ENCODE peak calls at places on chromosomes 11 and 22, in four cellular contexts. Z, M, S and G are unnamed samples.

GRCh38 chr22:41582694-41583093 is 6.9 kb downstream of the PMM1 start:
- DNase-seq in Z (no peak), M (no peak), S (no peak), G (no peak)

GRCh38 chr11:26860411-26860810 is 133.5 kb upstream of the FIBIN start:
- DNase-seq in Z (no peak), M (no peak), S (no peak), G (no peak)

GRCh38 chr11:625636-626319 is 1.0 kb upstream of the CDHR5 start:
- DNase-seq in Z (no peak), M (no peak), S (no peak), G (no peak)

GRCh38 chr11:61567286-61568061 is 13.4 kb downstream of the SYT7 start:
- DNase-seq in Z (peak; percentile 62), M (peak; percentile 56), S (peak; percentile 49), G (peak; percentile 70)

GRCh38 chr11:96125400-96125799 is 201.5 kb upstream of the MTMR2 start:
- DNase-seq in Z (no peak), M (no peak), S (no peak), G (no peak)

GRCh38 chr11:76665921-76666351 is 4.6 kb downstream of the LRRC32 start:
- DNase-seq in Z (no peak), M (no peak), S (no peak), G (no peak)

GRCh38 chr22:50505276-50505775 is 2.2 kb downstream of the LMF2 start:
- DNase-seq in Z (no peak), M (no peak), S (no peak), G (no peak)

GRCh38 chr11:83063073-83063754 is 8.5 kb downstream of the RAB30 start:
- DNase-seq in Z (no peak), M (no peak), S (no peak), G (peak; percentile 52)

GRCh38 chr11:23021287-23021863 is 161.1 kb upstream of the CCDC179 start:
- DNase-seq in Z (no peak), M (peak; percentile 2), S (no peak), G (peak; percentile 33)

GRCh38 chr11:27234043-27234668 is 128.9 kb downstream of the CCDC34 start:
- DNase-seq in Z (peak; percentile 86), M (no peak), S (no peak), G (peak; percentile 79)

GRCh38 chr11:67632982-67633755 is 3.4 kb upstream of the NUDT8 start:
- DNase-seq in Z (no peak), M (no peak), S (no peak), G (no peak)

GRCh38 chr11:73194034-73194507 is 24.0 kb upstream of the P2RY2 start:
- DNase-seq in Z (no peak), M (no peak), S (no peak), G (no peak)

GRCh38 chr11:118841469-118842222 is 42.0 kb upstream of the CXCR5 start:
- DNase-seq in Z (no peak), M (no peak), S (no peak), G (no peak)

GRCh38 chr11:112227002-112227401 is 774 bp downstream of the PTS start:
- DNase-seq in Z (no peak), M (no peak), S (no peak), G (peak; percentile 29)

GRCh38 chr11:19777032-19777341 is 64.3 kb downstream of the NAV2 start:
- DNase-seq in Z (no peak), M (peak; percentile 23), S (no peak), G (peak; percentile 43)

GRCh38 chr22:42280836-42281235 is 10.4 kb upstream of the TCF20 start:
- DNase-seq in Z (no peak), M (no peak), S (no peak), G (peak; percentile 23)

GRCh38 chr11:125394306-125394705 is 101.8 kb downstream of the FEZ1 start:
- DNase-seq in Z (no peak), M (no peak), S (no peak), G (no peak)

GRCh38 chr22:23892626-23893445 is 1.3 kb upstream of the MIF start:
- DNase-seq in Z (no peak), M (no peak), S (no peak), G (no peak)

GRCh38 chr11:5303643-5304042 is 1.9 kb upstream of the OR51B4 start:
- DNase-seq in Z (no peak), M (no peak), S (no peak), G (no peak)

GRCh38 chr11:60880635-60881282 is 13.4 kb downstream of the ZP1 start:
- DNase-seq in Z (no peak), M (no peak), S (no peak), G (no peak)

GRCh38 chr11:77602385-77603105 is 12.8 kb downstream of the AQP11 start:
- DNase-seq in Z (peak; percentile 13), M (no peak), S (no peak), G (peak; percentile 95)

GRCh38 chr22:40239345-40239683 is 61.6 kb downstream of the TNRC6B start:
- DNase-seq in Z (no peak), M (no peak), S (no peak), G (no peak)

GRCh38 chr11:108670381-108670930 is 5.6 kb downstream of the DDX10 start:
- DNase-seq in Z (no peak), M (no peak), S (no peak), G (no peak)

GRCh38 chr11:12137938-12138731 is 27.7 kb downstream of the MICAL2 start:
- DNase-seq in Z (peak; percentile 94), M (no peak), S (no peak), G (peak; percentile 97)

GRCh38 chr11:15493921-15494630 is 379.4 kb downstream of the INSC start:
- DNase-seq in Z (no peak), M (no peak), S (no peak), G (peak; percentile 95)

GRCh38 chr11:130769782-130770565 is 146.3 kb downstream of the SNX19 start:
- DNase-seq in Z (no peak), M (no peak), S (no peak), G (no peak)